ENCODE peak calls at places on chromosomes 2 and 18, in five cellular contexts. Q, S, A, I and K are unnamed samples.

GRCh38 chr2:3489449-3490115 is 29.7 kb downstream of the ADI1 start:
- DNase-seq in Q (no peak), S (no peak), A (no peak), I (peak), K (no peak)

GRCh38 chr2:2542966-2543555 is 212.0 kb upstream of the MYT1L start:
- DNase-seq in Q (no peak), S (no peak), A (no peak), I (no peak), K (no peak)

GRCh38 chr2:108403494-108403893 is 25.7 kb downstream of the SULT1C4 start:
- DNase-seq in Q (no peak), S (peak), A (no peak), I (peak), K (no peak)

GRCh38 chr2:195820373-195820772 is 163.3 kb downstream of the SLC39A10 start:
- DNase-seq in Q (no peak), S (peak), A (no peak), I (no peak), K (no peak)

GRCh38 chr2:3325458-3326181 is 52.0 kb downstream of the EIPR1 start:
- DNase-seq in Q (peak), S (no peak), A (no peak), I (no peak), K (no peak)

GRCh38 chr18:10424576-10425314 is 29.7 kb upstream of the APCDD1 start:
- DNase-seq in Q (no peak), S (no peak), A (peak), I (no peak), K (no peak)

GRCh38 chr2:226891780-226892590 is 56.1 kb downstream of the RHBDD1 start:
- DNase-seq in Q (no peak), S (peak), A (no peak), I (no peak), K (no peak)

GRCh38 chr2:182066439-182067061 is 80.9 kb downstream of the PPP1R1C start:
- DNase-seq in Q (no peak), S (peak), A (no peak), I (no peak), K (no peak)

GRCh38 chr2:179612591-179613298 is 248.7 kb downstream of the ZNF385B start:
- DNase-seq in Q (no peak), S (no peak), A (no peak), I (no peak), K (no peak)

GRCh38 chr2:20049631-20050030 is 1.8 kb downstream of the LAPTM4A start:
- DNase-seq in Q (no peak), S (peak), A (no peak), I (no peak), K (no peak)

GRCh38 chr18:23386317-23386716 is 66.8 kb upstream of the RIOK3 start:
- DNase-seq in Q (no peak), S (peak), A (no peak), I (no peak), K (no peak)

GRCh38 chr2:86512922-86513321 is 50.3 kb downstream of the CHMP3 start:
- DNase-seq in Q (no peak), S (no peak), A (no peak), I (no peak), K (no peak)

GRCh38 chr2:85678794-85679672 is 11.0 kb upstream of the SFTPB start:
- DNase-seq in Q (peak), S (peak), A (peak), I (peak), K (peak)

GRCh38 chr2:113818382-113818951 is 62.0 kb upstream of the SLC35F5 start:
- DNase-seq in Q (peak), S (peak), A (no peak), I (peak), K (peak)

GRCh38 chr2:55511508-55512124 is 7.9 kb upstream of the CFAP36 start:
- DNase-seq in Q (no peak), S (peak), A (no peak), I (no peak), K (peak)

GRCh38 chr2:189171956-189172609 is 7.5 kb downstream of the COL5A2 start:
- DNase-seq in Q (no peak), S (no peak), A (no peak), I (no peak), K (no peak)

GRCh38 chr2:240922234-240922981 is 16.3 kb downstream of the CROCC2 start:
- DNase-seq in Q (peak), S (no peak), A (peak), I (peak), K (no peak)

GRCh38 chr18:58128286-58129018 is 84.4 kb downstream of the NEDD4L start:
- DNase-seq in Q (no peak), S (no peak), A (no peak), I (peak), K (no peak)

GRCh38 chr2:164661349-164661748 is 40.1 kb upstream of the GRB14 start:
- DNase-seq in Q (no peak), S (peak), A (no peak), I (no peak), K (no peak)

GRCh38 chr2:38515155-38516074 is 87.3 kb downstream of the HNRNPLL start:
- DNase-seq in Q (peak), S (peak), A (peak), I (no peak), K (no peak)

GRCh38 chr2:220553150-220553549 is 925.7 kb downstream of the SLC4A3 start:
- DNase-seq in Q (no peak), S (no peak), A (no peak), I (no peak), K (no peak)

GRCh38 chr2:206443735-206444527 is 599 bp downstream of the ADAM23 start:
- DNase-seq in Q (no peak), S (no peak), A (peak), I (no peak), K (no peak)

GRCh38 chr2:180006236-180006635 is 861 bp downstream of the CWC22 start:
- DNase-seq in Q (no peak), S (no peak), A (no peak), I (no peak), K (no peak)

GRCh38 chr2:18900691-18901113 is 311.3 kb upstream of the NT5C1B start:
- DNase-seq in Q (no peak), S (peak), A (no peak), I (no peak), K (no peak)

GRCh38 chr2:175366814-175367213 is 185.3 kb upstream of the ATP5MC3 start:
- DNase-seq in Q (no peak), S (peak), A (no peak), I (peak), K (peak)

GRCh38 chr18:6103758-6104157 is 208.4 kb upstream of the TMEM200C start:
- DNase-seq in Q (no peak), S (no peak), A (no peak), I (no peak), K (no peak)

GRCh38 chr2:74250189-74250631 is 51.8 kb downstream of the MTHFD2 start:
- DNase-seq in Q (no peak), S (peak), A (peak), I (peak), K (peak)

DNA sequence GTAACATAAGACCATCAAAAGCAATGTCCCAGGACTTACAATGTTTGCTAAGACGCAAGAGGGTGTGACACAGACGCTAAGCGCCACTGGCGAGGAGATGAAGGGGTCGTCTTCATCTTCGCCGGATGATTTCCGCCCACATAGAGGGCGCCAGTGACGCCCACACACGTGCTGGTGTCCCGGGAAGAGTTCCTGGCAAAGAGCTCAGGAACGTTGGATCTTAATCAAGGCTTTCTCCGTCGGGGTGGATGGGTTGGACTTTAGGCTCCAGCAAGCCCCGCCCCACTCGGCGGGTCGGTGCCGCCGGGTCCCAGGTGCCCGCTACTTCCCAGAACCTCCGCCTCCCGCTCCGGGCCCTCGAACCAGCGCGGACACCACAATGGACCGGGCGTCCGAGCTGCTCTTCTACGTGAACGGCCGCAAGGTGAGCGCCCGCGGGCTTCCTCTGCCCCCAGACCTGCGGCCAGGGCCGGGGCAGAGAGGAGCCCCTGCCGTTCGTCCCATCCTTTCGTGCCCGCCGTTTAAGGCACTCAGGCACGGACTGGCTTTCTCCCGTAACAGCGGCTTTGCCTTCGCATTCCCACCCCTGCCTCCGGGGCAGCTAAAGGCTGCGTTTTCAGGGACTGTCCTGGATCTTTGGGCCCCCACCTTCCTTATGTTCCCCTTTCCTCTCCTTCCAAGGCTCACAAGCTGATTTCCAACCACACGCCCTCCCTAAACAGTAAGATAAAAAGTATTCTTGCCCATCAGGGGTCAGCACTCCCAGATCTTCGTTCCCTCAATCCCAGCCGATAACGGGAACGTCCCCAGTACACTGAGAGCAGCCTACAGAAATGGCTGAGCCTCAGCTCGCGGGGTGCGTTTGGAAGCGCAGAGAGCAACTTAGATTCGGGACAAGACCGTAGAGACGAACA is at the start of gene AOX1:
- DNase-seq in Q (peak), S (peak), A (peak), I (peak), K (no peak)
- TF ChIP-seq CTCF in Q (no peak), S (no peak), A (no peak), I (no peak), K (no peak)

DNA sequence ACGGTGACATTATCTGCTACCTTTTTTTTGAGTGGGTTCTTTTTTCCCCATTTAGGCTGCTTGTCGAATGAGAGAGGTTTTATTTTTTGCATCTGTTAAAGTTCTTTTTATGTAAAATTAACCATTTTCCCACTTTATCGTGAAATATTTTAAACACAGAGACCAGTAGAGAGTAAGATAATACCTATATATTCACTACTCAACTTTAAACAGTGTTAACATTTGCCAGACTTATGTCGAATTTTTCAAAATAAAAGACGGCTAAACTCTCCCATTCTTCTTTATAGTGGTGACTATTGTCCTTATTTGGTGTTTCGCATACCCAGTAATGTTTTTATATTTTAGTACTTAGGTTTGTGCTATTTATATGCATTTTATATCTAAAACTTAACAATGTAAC is 743 bp upstream of the PUS10 start:
- DNase-seq in Q (no peak), S (no peak), A (no peak), I (no peak), K (no peak)
- H3K4me3 ChIP-seq in Q (peak), S (peak), A (peak), I (peak), K (peak)

GRCh38 chr18:60413944-60414547 is 41.5 kb upstream of the MC4R start:
- DNase-seq in Q (no peak), S (peak), A (no peak), I (no peak), K (peak)
- TF ChIP-seq CTCF in Q (no peak), S (peak), A (no peak), I (peak), K (peak)

GRCh38 chr2:129877795-129878775 is 101.4 kb upstream of the RAB6C start:
- DNase-seq in Q (peak), S (no peak), A (no peak), I (no peak), K (no peak)
- H3K4me3 ChIP-seq in Q (peak), S (peak), A (peak), I (peak), K (peak)

GRCh38 chr18:33355263-33355662 is 85.3 kb downstream of the CCDC178 start:
- DNase-seq in Q (no peak), S (no peak), A (no peak), I (no peak), K (no peak)
- TF ChIP-seq CTCF in Q (no peak), S (no peak), A (no peak), I (no peak), K (no peak)

DNA sequence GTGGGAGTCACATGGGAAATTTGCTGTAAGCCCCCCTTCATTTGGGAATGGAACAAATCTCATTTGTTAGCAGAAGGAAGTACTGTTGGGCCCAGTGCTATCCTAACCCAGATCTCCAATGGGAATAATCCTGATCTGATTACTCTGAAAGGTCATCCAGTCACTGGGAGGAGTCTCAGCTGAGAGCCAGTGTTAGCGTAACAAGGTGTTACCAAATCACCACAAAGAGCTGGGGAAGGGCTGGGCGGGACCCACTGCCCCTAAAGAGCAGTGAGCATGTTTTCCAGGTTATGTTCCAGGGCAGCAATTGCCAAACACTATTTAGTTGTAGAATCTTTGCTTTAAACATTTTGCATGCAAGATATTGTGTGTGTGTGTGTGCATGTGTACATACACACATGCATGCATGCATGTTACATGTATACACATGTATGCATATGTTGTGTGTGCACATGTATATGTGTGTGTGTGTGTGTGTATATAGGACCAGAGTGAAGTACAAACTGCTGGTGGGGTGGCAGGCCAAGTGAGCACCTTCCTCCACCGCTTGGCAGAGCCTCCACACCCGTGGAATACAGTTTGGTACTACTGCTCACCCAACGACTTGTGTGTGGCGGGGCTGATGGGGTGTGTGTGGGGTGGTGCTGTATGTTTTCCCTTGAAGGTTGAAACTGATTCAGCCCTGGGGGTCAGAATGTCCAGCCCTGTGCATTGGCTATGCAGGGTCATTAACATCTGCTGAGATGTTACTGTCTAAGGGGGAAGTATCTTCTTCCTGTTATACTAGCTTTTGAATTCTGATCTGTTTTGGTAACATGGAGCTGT is 15.2 kb downstream of the INPP5D start:
- DNase-seq in Q (no peak), S (no peak), A (no peak), I (peak), K (no peak)
- H3K4me3 ChIP-seq in Q (no peak), S (no peak), A (no peak), I (no peak), K (no peak)

GRCh38 chr2:155902635-155903034 is 429.9 kb downstream of the NR4A2 start:
- DNase-seq in Q (no peak), S (no peak), A (no peak), I (no peak), K (no peak)
- TF ChIP-seq CTCF in Q (no peak), S (no peak), A (no peak), I (no peak), K (no peak)

GRCh38 chr2:219159771-219160185 is 837 bp downstream of the NHEJ1 start:
- DNase-seq in Q (no peak), S (no peak), A (no peak), I (no peak), K (no peak)
- H3K4me3 ChIP-seq in Q (peak), S (peak), A (peak), I (peak), K (peak)

DNA sequence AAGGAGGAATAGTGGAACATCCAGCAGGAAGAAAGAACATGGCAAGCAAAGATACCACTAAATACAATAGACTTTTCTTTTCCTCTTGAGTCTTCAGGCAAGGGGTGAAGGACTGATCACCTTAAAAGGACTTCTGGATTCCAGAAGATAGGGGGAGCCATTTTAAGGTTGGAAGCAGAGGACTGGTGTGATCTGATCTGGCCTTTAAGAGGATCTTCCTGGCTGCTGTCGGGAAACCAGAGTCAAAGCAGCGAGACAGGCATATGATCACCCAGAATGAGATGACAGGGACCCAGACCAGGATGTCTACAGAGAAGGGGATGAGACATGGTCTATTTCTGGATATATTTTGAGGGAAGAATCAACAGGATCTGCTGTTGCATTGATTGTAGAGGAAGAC is 558.0 kb downstream of the STK39 start:
- DNase-seq in Q (no peak), S (peak), A (no peak), I (no peak), K (no peak)
- TF ChIP-seq CTCF in Q (no peak), S (peak), A (no peak), I (peak), K (peak)

GRCh38 chr2:36952748-36953197 is 13.6 kb downstream of the STRN start:
- DNase-seq in Q (no peak), S (no peak), A (no peak), I (no peak), K (no peak)
- H3K4me3 ChIP-seq in Q (no peak), S (no peak), A (no peak), I (no peak), K (no peak)